ENCODE peak calls at places on chromosomes 3 and 15, in nine cellular contexts. N, Q, O, Z, K, W, H, T and C are unnamed samples.
A peak's percentile ranks its signal among the peaks of the same experiment; 100 is the strongest.

GRCh38 chr3:111729087-111729846 is 129.8 kb upstream of the PHLDB2 start:
- DNase-seq in K (no peak), N (no peak), T (no peak), Q (no peak), H (no peak), O (no peak), Z (peak; percentile 87), W (no peak), C (no peak)

GRCh38 chr3:42224658-42225421 is 41.1 kb downstream of the CCK start:
- DNase-seq in O (no peak), Q (no peak), Z (no peak), N (no peak), H (no peak), W (no peak), K (no peak), T (no peak), C (no peak)

GRCh38 chr3:195468841-195469240 is 26.0 kb upstream of the ACAP2 start:
- DNase-seq in Q (peak; percentile 23), H (no peak), W (no peak), Z (no peak), K (no peak), T (no peak), N (no peak), O (no peak), C (no peak)

GRCh38 chr3:67329358-67329757 is 325.1 kb downstream of the SUCLG2 start:
- DNase-seq in O (no peak), H (no peak), K (no peak), T (no peak), Z (no peak), N (no peak), W (peak; percentile 66), Q (no peak), C (no peak)

GRCh38 chr15:33234019-33234418 is 39.5 kb upstream of the FMN1 start:
- DNase-seq in O (peak; percentile 25), Q (no peak), K (no peak), H (peak; percentile 22), Z (no peak), W (no peak), T (no peak), N (peak; percentile 5), C (peak; percentile 23)

GRCh38 chr3:180421221-180421620 is 180.7 kb upstream of the TTC14 start:
- DNase-seq in K (no peak), T (no peak), Q (no peak), Z (no peak), O (no peak), H (peak; percentile 82), N (no peak), W (no peak), C (peak; percentile 20)

GRCh38 chr3:58190291-58190690 is 20.5 kb downstream of the DNASE1L3 start:
- DNase-seq in N (no peak), O (no peak), H (no peak), Q (no peak), K (no peak), Z (no peak), T (no peak), W (no peak), C (no peak)

GRCh38 chr3:25218362-25218761 is 209.7 kb upstream of the RARB start:
- DNase-seq in T (no peak), N (no peak), Z (no peak), O (no peak), Q (no peak), W (no peak), H (no peak), K (no peak), C (no peak)

GRCh38 chr3:123312331-123313265 is 110.9 kb downstream of the SEC22A start:
- DNase-seq in O (no peak), H (no peak), Z (no peak), K (no peak), Q (no peak), W (no peak), T (no peak), N (no peak), C (no peak)

GRCh38 chr15:101198820-101199219 is 53.0 kb downstream of the CHSY1 start:
- DNase-seq in H (no peak), Q (no peak), Z (no peak), O (no peak), W (no peak), K (no peak), T (no peak), N (no peak), C (no peak)

GRCh38 chr3:32366638-32367368 is 24.9 kb upstream of the CMTM7 start:
- DNase-seq in T (no peak), Z (no peak), H (no peak), K (no peak), W (no peak), N (no peak), Q (no peak), O (no peak), C (no peak)

GRCh38 chr3:88189361-88189810 is 39.6 kb downstream of the C3orf38 start:
- DNase-seq in O (no peak), K (no peak), Q (no peak), W (peak; percentile 15), N (no peak), Z (no peak), T (no peak), H (no peak), C (no peak)

GRCh38 chr3:84547971-84548970 is 410.5 kb upstream of the CADM2 start:
- DNase-seq in Z (peak; percentile 1), H (peak; percentile 82), W (no peak), T (no peak), Q (peak; percentile 70), O (no peak), K (peak; percentile 27), N (peak; percentile 66), C (peak; percentile 36)

GRCh38 chr3:56884387-56884786 is 82.6 kb upstream of the ARHGEF3 start:
- DNase-seq in W (no peak), O (no peak), Q (no peak), K (no peak), N (no peak), Z (no peak), H (no peak), T (no peak), C (no peak)

GRCh38 chr15:41698779-41699178 is 38.6 kb downstream of the MGA start:
- DNase-seq in K (no peak), H (no peak), Z (peak; percentile 7), T (no peak), N (no peak), O (no peak), Q (no peak), W (no peak), C (peak; percentile 16)